ENCODE peak calls at places on chromosome 19, in four cellular contexts. J is fibroblast of villous mesenchyme, C is GM12878, E is GM12865. N is an unnamed sample.

GRCh38 chr19:35557539-35558399 is 5.7 kb downstream of the ATP4A start:
- DNase-seq in J (peak; percentile 47), C (no peak), E (peak; percentile 46), N (no peak)

GRCh38 chr19:42092350-42092749 is 16.4 kb downstream of the ZNF574 start:
- DNase-seq in J (no peak), C (no peak), E (peak; percentile 50), N (peak; percentile 39)

GRCh38 chr19:34588249-34588648 is 88.7 kb downstream of the SCGB2B2 start:
- DNase-seq in E (no peak), C (no peak), J (no peak), N (no peak)

GRCh38 chr19:42254083-42254849 is 662 bp downstream of the ERF start:
- DNase-seq in E (peak; percentile 81), C (no peak), J (peak; percentile 63), N (peak; percentile 70)

GRCh38 chr19:55196803-55197202 is 12.5 kb downstream of the PTPRH start:
- DNase-seq in J (no peak), C (no peak), E (no peak), N (no peak)

GRCh38 chr19:41844601-41845000 is at the start of gene LYPD4:
- DNase-seq in E (peak; percentile 7), C (no peak), J (no peak), N (no peak)

GRCh38 chr19:913080-913748 is at the start of gene R3HDM4:
- DNase-seq in E (peak; percentile 82), J (peak; percentile 63), C (no peak), N (no peak)

GRCh38 chr19:29596885-29597525 is 9.1 kb upstream of the POP4 start:
- DNase-seq in C (no peak), E (no peak), J (peak; percentile 19), N (no peak)

GRCh38 chr19:485583-486236 is 10.6 kb upstream of the MADCAM1 start:
- DNase-seq in J (peak; percentile 42), C (no peak), E (no peak), N (no peak)

GRCh38 chr19:56692496-56692895 is 20.9 kb upstream of the ZNF835 start:
- DNase-seq in C (no peak), E (no peak), J (no peak), N (no peak)

GRCh38 chr19:57905258-57905657 is 11.1 kb downstream of the ZNF417 start:
- DNase-seq in C (no peak), E (no peak), J (no peak), N (no peak)

GRCh38 chr19:4633140-4633967 is 6.0 kb upstream of the TNFAIP8L1 start:
- DNase-seq in C (peak; percentile 16), E (peak; percentile 69), J (peak; percentile 86), N (no peak)

GRCh38 chr19:40721140-40721486 is 4.2 kb downstream of the ITPKC start:
- DNase-seq in C (no peak), E (no peak), J (peak; percentile 18), N (no peak)
- H3K4me3 ChIP-seq in C (peak overlapping the region; percentile 15), E (no peak overlapping the region), J (peak overlapping the region; percentile 65), N (no peak overlapping the region)

GRCh38 chr19:12983561-12984142 is 11.6 kb upstream of the NFIX start:
- DNase-seq in E (peak; percentile 78), J (peak; percentile 77), C (no peak), N (peak; percentile 60)
- H3K4me3 ChIP-seq in E (no peak overlapping the region), J (peak overlapping the region; percentile 26), C (peak overlapping the region; percentile 16), N (peak overlapping the region; percentile 41)

GRCh38 chr19:49442354-49442753 is 1.0 kb upstream of the SLC17A7 start:
- DNase-seq in E (no peak), C (no peak), J (no peak), N (no peak)
- H3K4me3 ChIP-seq in E (peak overlapping the region; percentile 57), C (peak overlapping the region; percentile 81), J (peak overlapping the region; percentile 76), N (peak overlapping the region; percentile 62)

DNA sequence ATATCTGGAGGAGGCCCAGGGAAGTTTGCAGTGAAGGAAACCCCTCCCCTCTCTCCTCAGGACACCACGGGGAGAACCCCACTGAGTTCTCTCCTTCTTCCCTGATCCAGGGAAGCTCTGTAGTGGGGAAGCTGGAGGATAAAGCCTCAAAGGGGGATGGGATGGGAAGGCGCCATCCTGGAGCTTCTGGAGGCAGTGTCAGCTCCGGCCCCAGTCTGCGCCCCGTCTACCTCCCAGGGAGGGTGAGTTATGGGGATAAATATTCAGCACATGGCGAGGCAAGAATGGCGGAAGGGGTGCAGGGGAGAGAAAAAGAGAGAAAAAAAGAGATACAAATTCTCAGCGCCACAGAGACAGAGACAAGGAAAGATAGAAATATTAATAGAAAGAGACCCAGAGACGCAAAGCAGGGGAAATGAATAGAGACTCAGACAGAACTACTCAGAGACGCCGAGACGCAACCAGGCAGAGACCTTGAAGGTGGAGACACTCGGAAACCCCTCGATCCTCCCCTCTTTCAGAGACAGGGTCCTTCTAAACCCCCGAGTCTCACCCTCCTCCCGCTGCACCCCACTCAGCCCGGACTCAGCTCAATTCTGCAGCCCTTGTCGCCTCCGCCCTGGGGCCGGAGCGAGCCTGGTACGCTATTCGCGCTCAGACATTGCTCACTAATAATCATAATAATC is 23.6 kb downstream of the OLFM2 start:
- DNase-seq in J (no peak), C (no peak), E (no peak), N (no peak)
- H3K4me3 ChIP-seq in J (no peak overlapping the region), C (no peak overlapping the region), E (no peak overlapping the region), N (no peak overlapping the region)

GRCh38 chr19:8811315-8812172 is 20.6 kb downstream of the ZNF558 start:
- DNase-seq in C (no peak), J (peak; percentile 4), E (no peak), N (no peak)
- H3K4me3 ChIP-seq in C (no peak overlapping the region), J (no peak overlapping the region), E (no peak overlapping the region), N (no peak overlapping the region)

DNA sequence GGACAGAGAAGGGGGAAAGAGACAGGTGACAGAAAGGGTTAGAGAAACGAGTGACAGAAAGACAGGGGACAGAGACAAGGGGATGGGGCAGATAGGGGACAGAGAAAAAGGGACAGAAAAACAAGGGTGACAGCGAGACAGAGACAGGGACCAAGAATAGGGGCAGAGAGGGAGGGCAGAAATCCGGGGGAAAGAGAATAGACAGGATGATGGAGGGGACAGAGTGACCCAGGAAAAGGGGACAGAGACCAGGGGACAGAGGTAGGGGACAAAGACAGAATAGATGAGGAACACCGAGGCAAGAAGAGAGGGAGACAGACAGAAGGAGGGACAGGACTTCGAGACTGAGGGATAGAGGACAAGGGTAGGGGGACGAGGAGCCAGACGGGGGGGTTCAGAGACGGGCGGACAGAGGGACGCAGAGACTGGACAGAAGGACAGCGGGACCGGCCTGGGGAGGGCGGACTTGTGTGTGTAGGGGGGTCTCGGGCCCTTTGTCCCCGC is 607 bp downstream of the CADM4 start:
- DNase-seq in J (no peak), C (no peak), E (no peak), N (no peak)
- H3K4me3 ChIP-seq in J (peak overlapping the region; percentile 35), C (no peak overlapping the region), E (no peak overlapping the region), N (peak overlapping the region; percentile 44)

DNA sequence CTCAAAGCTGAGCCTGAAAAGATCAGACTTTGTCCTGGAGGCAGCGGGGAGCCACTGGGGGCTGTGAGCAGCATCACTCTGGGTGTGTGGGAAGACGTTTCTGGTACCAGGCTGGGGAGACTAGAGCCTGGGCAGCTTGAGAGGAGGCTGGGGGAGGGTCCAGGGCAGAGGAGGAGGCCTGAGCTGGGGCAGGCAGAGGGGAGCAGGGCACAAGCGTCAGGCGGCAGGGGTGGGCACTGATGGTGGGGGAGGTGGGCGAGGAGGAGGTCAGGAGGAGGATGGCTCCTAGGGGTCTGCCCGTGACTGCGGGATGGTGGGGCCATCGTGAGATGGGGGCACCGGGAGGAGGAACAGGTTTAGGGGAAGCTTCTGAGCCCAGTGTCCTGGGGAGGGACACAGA is 3.6 kb downstream of the IL4I1 start:
- DNase-seq in E (no peak), J (no peak), C (no peak), N (no peak)
- H3K4me3 ChIP-seq in E (peak overlapping the region; percentile 34), J (no peak overlapping the region), C (peak overlapping the region; percentile 36), N (no peak overlapping the region)

GRCh38 chr19:6424939-6425731 is 524 bp upstream of the KHSRP start:
- DNase-seq in J (peak; percentile 100), C (peak; percentile 100), E (peak; percentile 100), N (peak; percentile 100)
- H3K4me3 ChIP-seq in J (peak overlapping the region; percentile 12), C (peak overlapping the region; percentile 6), E (peak overlapping the region; percentile 45), N (peak overlapping the region; percentile 44)

GRCh38 chr19:17450264-17451075 is 2.0 kb upstream of the TMEM221 start:
- DNase-seq in E (peak; percentile 63), C (no peak), J (no peak), N (peak; percentile 11)

GRCh38 chr19:17451820-17452219 is 3.4 kb upstream of the TMEM221 start:
- DNase-seq in E (no peak), J (no peak), C (no peak), N (no peak)

GRCh38 chr19:17445526-17446165 is 2.8 kb downstream of the TMEM221 start:
- DNase-seq in J (no peak), C (no peak), E (no peak), N (no peak)

GRCh38 chr19:17448190-17448967 is at the start of gene TMEM221:
- DNase-seq in C (no peak), E (peak; percentile 41), J (no peak), N (no peak)

DNA sequence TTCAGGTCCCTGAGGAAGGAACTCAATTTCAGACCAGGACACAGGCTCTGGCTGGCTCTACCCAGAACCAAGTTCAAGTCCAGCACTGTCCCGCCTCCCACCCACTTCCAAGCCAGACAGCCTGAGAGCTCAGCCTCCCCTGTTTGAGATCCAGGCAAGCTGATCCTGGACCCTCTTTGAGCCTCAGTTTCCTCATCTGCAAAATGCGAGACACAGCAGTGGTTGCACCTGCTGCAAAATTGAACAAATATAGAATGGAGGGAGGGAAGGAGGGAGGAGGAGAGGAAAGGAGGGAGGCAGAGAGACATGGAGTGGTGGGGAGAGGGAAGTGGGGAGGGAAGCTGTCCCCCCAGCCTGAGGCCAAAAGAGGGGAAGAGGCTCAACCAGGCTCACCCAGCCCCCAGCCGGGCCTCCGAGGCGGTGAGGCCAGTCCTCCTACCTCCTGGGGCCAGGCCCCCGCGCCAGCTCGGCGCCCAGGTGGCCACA is 721 bp downstream of the TMEM221 start:
- DNase-seq in J (no peak), E (no peak), C (no peak), N (no peak)
- H3K4me3 ChIP-seq in J (peak overlapping the region; percentile 15), E (no peak overlapping the region), C (no peak overlapping the region), N (no peak overlapping the region)